ENCODE peak calls at places on chromosomes 4 and X, in five cellular contexts. L is HTR-8/SVneo; H is effector CD4-positive, alpha-beta T cell; K is stimulated activated CD4-positive, alpha-beta T cell treated with anti-CD3 and anti-CD28 coated beads, TNF-alpha, amount 100 ng/mL, for 4 hours; G is LoVo. T is an unnamed sample.

GRCh38 chr4:137156054-137156453 is 376.2 kb downstream of the PCDH18 start:
- DNase-seq in L (peak), H (no peak), K (no peak), G (no peak), T (no peak)

GRCh38 chr4:109389367-109390118 is 44.1 kb upstream of the SEC24B start:
- DNase-seq in L (no peak), H (no peak), K (no peak), G (no peak), T (no peak)

GRCh38 chr4:171940656-171941055 is 127.5 kb downstream of the GALNTL6 start:
- DNase-seq in L (no peak), H (no peak), K (no peak), G (no peak), T (no peak)

GRCh38 chrX:100404851-100405250 is 5.2 kb downstream of the PCDH19 start:
- DNase-seq in L (no peak), H (no peak), K (no peak), G (no peak), T (no peak)

GRCh38 chr4:154489558-154490260 is 1.9 kb downstream of the DCHS2 start:
- DNase-seq in L (no peak), H (no peak), K (no peak), G (no peak), T (no peak)

GRCh38 chrX:68072016-68072415 is 361.3 kb downstream of the OPHN1 start:
- DNase-seq in L (peak), H (no peak), K (no peak), G (no peak), T (no peak)

GRCh38 chrX:147174596-147174995 is 360.1 kb upstream of the CXorf51A start:
- DNase-seq in L (no peak), H (no peak), K (no peak), G (no peak), T (no peak)

GRCh38 chr4:119581480-119581879 is 47.1 kb downstream of the PDE5A start:
- DNase-seq in L (no peak), H (no peak), K (no peak), G (no peak), T (no peak)

GRCh38 chr4:105807496-105807895 is 87.8 kb upstream of the NPNT start:
- DNase-seq in L (no peak), H (no peak), K (no peak), G (no peak), T (no peak)

GRCh38 chr4:182277402-182277801 is 34.2 kb downstream of the TENM3 start:
- DNase-seq in L (no peak), H (no peak), K (no peak), G (no peak), T (no peak)

GRCh38 chrX:153571159-153571908 is 27.6 kb downstream of the CCNQ start:
- DNase-seq in L (no peak), H (no peak), K (no peak), G (no peak), T (no peak)

GRCh38 chr4:29259556-29259955 is 1460.6 kb upstream of the PCDH7 start:
- DNase-seq in L (no peak), H (no peak), K (no peak), G (no peak), T (no peak)

GRCh38 chr4:186557061-186557460 is 1.7 kb upstream of the MTNR1A start:
- DNase-seq in L (no peak), H (no peak), K (no peak), G (no peak), T (no peak)

GRCh38 chrX:10457092-10457491 is 163.3 kb downstream of the MID1 start:
- DNase-seq in L (no peak), H (no peak), K (no peak), G (no peak), T (no peak)

GRCh38 chr4:140233811-140234696 is 80.1 kb upstream of the MAML3 start:
- DNase-seq in L (peak), H (no peak), K (no peak), G (no peak), T (no peak)

GRCh38 chrX:132532955-132533354 is 44.1 kb upstream of the MBNL3 start:
- DNase-seq in L (no peak), H (no peak), K (no peak), G (no peak), T (no peak)

GRCh38 chrX:39242187-39242586 is 440.9 kb downstream of the MID1IP1 start:
- DNase-seq in L (no peak), H (no peak), K (no peak), G (peak), T (no peak)

GRCh38 chr4:187184513-187184912 is 460.9 kb upstream of the FAT1 start:
- DNase-seq in L (no peak), H (no peak), K (no peak), G (peak), T (no peak)

GRCh38 chr4:37471971-37472370 is 214.2 kb downstream of the RELL1 start:
- DNase-seq in L (no peak), H (no peak), K (no peak), G (peak), T (no peak)

GRCh38 chr4:152920768-152921167 is 15.4 kb upstream of the FHDC1 start:
- DNase-seq in L (no peak), H (no peak), K (no peak), G (no peak), T (no peak)

GRCh38 chr4:141899541-141899940 is 263.2 kb downstream of the IL15 start:
- DNase-seq in L (peak), H (no peak), K (no peak), G (no peak), T (no peak)

GRCh38 chr4:81844717-81845116 is 373.0 kb upstream of the RASGEF1B start:
- DNase-seq in L (peak), H (peak), K (peak), G (peak), T (peak)

GRCh38 chr4:133186210-133186609 is 37.1 kb downstream of the PCDH10 start:
- DNase-seq in L (no peak), H (no peak), K (no peak), G (no peak), T (no peak)

GRCh38 chrX:153727108-153727931 is 2.7 kb downstream of the ABCD1 start:
- DNase-seq in L (no peak), H (no peak), K (no peak), G (no peak), T (no peak)

GRCh38 chr4:168854216-168854921 is 155.7 kb downstream of the CBR4 start:
- DNase-seq in L (no peak), H (no peak), K (no peak), G (no peak), T (no peak)

GRCh38 chrX:55579115-55579514 is 44.1 kb upstream of the FOXR2 start:
- DNase-seq in L (no peak), H (no peak), K (no peak), G (no peak), T (no peak)

GRCh38 chrX:16418650-16419049 is 231.3 kb upstream of the S100G start:
- DNase-seq in L (no peak), H (no peak), K (no peak), G (no peak), T (no peak)

GRCh38 chr4:40124690-40125089 is 68.0 kb downstream of the N4BP2 start:
- DNase-seq in L (no peak), H (peak), K (no peak), G (no peak), T (no peak)

GRCh38 chrX:54042609-54043010 is 1.7 kb downstream of the PHF8 start:
- DNase-seq in L (peak), H (no peak), K (peak), G (peak), T (no peak)

GRCh38 chrX:41473936-41474725 is 27.0 kb downstream of the NYX start:
- DNase-seq in L (no peak), H (no peak), K (no peak), G (no peak), T (no peak)

GRCh38 chrX:41167888-41168287 is 82.6 kb downstream of the USP9X start:
- DNase-seq in L (no peak), H (no peak), K (no peak), G (no peak), T (no peak)

GRCh38 chr4:86661006-86661405 is 66.9 kb downstream of the PTPN13 start:
- DNase-seq in L (no peak), H (no peak), K (no peak), G (no peak), T (no peak)

GRCh38 chr4:181372014-181372413 is 871.2 kb upstream of the TENM3 start:
- DNase-seq in L (no peak), H (no peak), K (no peak), G (no peak), T (no peak)

GRCh38 chr4:174380699-174381098 is 97.0 kb downstream of the CEP44 start:
- DNase-seq in L (no peak), H (no peak), K (no peak), G (no peak), T (no peak)

GRCh38 chr4:152185786-152186540 is 349.9 kb downstream of the FBXW7 start:
- DNase-seq in L (no peak), H (no peak), K (no peak), G (no peak), T (no peak)

T was measured in NCI-H1048.